ENCODE peak calls at places on chromosome 19, in eight cellular contexts. R is IMR-90, P is H9, G is kidney, S is heart left ventricle, F is body of pancreas, T is astrocyte, N is thoracic aorta. Z is an unnamed sample. For H3K9me3 and H3K4me1, the result is how much of the 10 kb centered on the place peaks cover.

GRCh38 chr19:33134571-33135041 is 2.7 kb downstream of the WDR88 start:
- DNase-seq in R (no peak), T (no peak), F (no peak), G (peak), N (no peak), P (peak), S (no peak), Z (no peak)

GRCh38 chr19:47507031-47507430 is 7.8 kb downstream of the NAPA start:
- DNase-seq in P (no peak), R (no peak), T (no peak), S (peak), N (no peak), F (peak), G (no peak), Z (no peak)

GRCh38 chr19:7337380-7338194 is 11.2 kb upstream of the ARHGEF18 start:
- DNase-seq in N (no peak), G (no peak), S (no peak), T (no peak), R (no peak), P (no peak), F (peak), Z (peak)

GRCh38 chr19:38270587-38271167 is 6.3 kb downstream of the SPINT2 start:
- DNase-seq in P (no peak), F (no peak), T (peak), R (peak), G (no peak), S (no peak), N (no peak), Z (no peak)

GRCh38 chr19:3183721-3184641 is 1.7 kb upstream of the NCLN start:
- DNase-seq in N (no peak), R (no peak), T (no peak), G (no peak), P (no peak), S (no peak), F (no peak), Z (no peak)

GRCh38 chr19:50401505-50402450 is 17.0 kb upstream of the SPIB start:
- DNase-seq in S (peak), P (peak), R (no peak), N (no peak), G (no peak), T (no peak), F (no peak), Z (no peak)

GRCh38 chr19:31270897-31271568 is 78.2 kb downstream of the TSHZ3 start:
- DNase-seq in F (no peak), G (peak), T (peak), S (no peak), N (no peak), R (peak), P (no peak), Z (peak)

GRCh38 chr19:7515091-7515470 is 822 bp upstream of the ZNF358 start:
- DNase-seq in F (no peak), T (no peak), G (no peak), R (peak), N (peak), P (no peak), S (peak), Z (peak)

GRCh38 chr19:53091413-53091812 is 11.8 kb downstream of the ZNF160 start:
- DNase-seq in N (no peak), S (no peak), R (no peak), G (no peak), P (peak), F (no peak), T (no peak), Z (no peak)

GRCh38 chr19:38267780-38268430 is 3.5 kb downstream of the SPINT2 start:
- DNase-seq in R (no peak), P (no peak), T (no peak), S (no peak), G (no peak), F (peak), N (no peak), Z (no peak)

GRCh38 chr19:45467456-45468158 is at the start of gene FOSB:
- DNase-seq in S (peak), R (peak), T (peak), N (peak), P (peak), G (peak), F (peak), Z (peak)

GRCh38 chr19:5960005-5961001 is 17.6 kb downstream of the RANBP3 start:
- DNase-seq in R (no peak), N (no peak), T (no peak), S (peak), P (no peak), F (peak), G (peak), Z (peak)

GRCh38 chr19:1441022-1441426 is 2.8 kb downstream of the RPS15 start:
- DNase-seq in F (no peak), R (no peak), P (no peak), S (no peak), G (no peak), N (no peak), T (no peak), Z (no peak)

GRCh38 chr19:50465986-50466771 is 10.1 kb upstream of the EMC10 start:
- DNase-seq in T (no peak), R (no peak), P (peak), G (peak), N (no peak), F (peak), S (peak), Z (peak)

GRCh38 chr19:33779849-33780248 is 16.8 kb upstream of the KCTD15 start:
- DNase-seq in G (no peak), S (no peak), F (no peak), R (no peak), P (no peak), T (no peak), N (no peak), Z (no peak)

GRCh38 chr19:676343-677105 is at the start of gene FSTL3:
- DNase-seq in R (no peak), T (no peak), S (no peak), N (no peak), P (no peak), F (no peak), G (peak), Z (peak)

GRCh38 chr19:34484328-34484727 is 2.8 kb downstream of the WTIP start:
- DNase-seq in P (no peak), R (no peak), T (no peak), N (no peak), F (no peak), S (peak), G (no peak), Z (no peak)

GRCh38 chr19:15551183-15552004 is 43.1 kb downstream of the CYP4F22 start:
- DNase-seq in N (no peak), S (peak), P (peak), R (no peak), T (no peak), F (peak), G (peak), Z (peak)

GRCh38 chr19:17947815-17948473 is 15.1 kb downstream of the CCDC124 start:
- DNase-seq in P (peak), F (peak), G (peak), N (peak), R (peak), T (peak), S (peak), Z (peak)

GRCh38 chr19:7730286-7731217 is 1.4 kb downstream of the CLEC4G start:
- DNase-seq in N (no peak), G (peak), F (no peak), P (no peak), T (no peak), R (no peak), S (no peak), Z (no peak)

GRCh38 chr19:45564131-45564780 is 20.3 kb downstream of the OPA3 start:
- DNase-seq in R (no peak), S (no peak), N (no peak), T (no peak), P (peak), F (no peak), G (no peak), Z (no peak)

GRCh38 chr19:46326608-46327007 is 20.3 kb upstream of the PPP5C start:
- DNase-seq in N (no peak), S (no peak), P (no peak), R (no peak), F (no peak), G (no peak), T (no peak), Z (no peak)

GRCh38 chr19:48342414-48342738 is 17.0 kb downstream of the EMP3 start:
- DNase-seq in T (no peak), S (no peak), G (no peak), N (no peak), R (no peak), F (no peak), P (no peak), Z (no peak)

GRCh38 chr19:7673995-7674667 is 2.8 kb upstream of the MCEMP1 start:
- DNase-seq in S (peak), P (peak), F (peak), G (no peak), T (peak), N (no peak), R (peak), Z (peak)

GRCh38 chr19:46466536-46467199 is 4.7 kb downstream of the PNMA8A start:
- DNase-seq in T (peak), P (no peak), F (no peak), G (peak), S (peak), N (no peak), R (peak), Z (no peak)

GRCh38 chr19:1813197-1813836 is 1.2 kb upstream of the ATP8B3 start:
- DNase-seq in S (no peak), N (no peak), P (no peak), G (no peak), T (no peak), F (no peak), R (no peak), Z (peak)

GRCh38 chr19:45344621-45345505 is 4.3 kb downstream of the KLC3 start:
- DNase-seq in T (no peak), F (no peak), N (no peak), S (no peak), P (no peak), G (no peak), R (no peak), Z (no peak)

GRCh38 chr19:33686246-33686645 is 64.5 kb downstream of the CHST8 start:
- DNase-seq in S (no peak), R (no peak), N (no peak), P (no peak), F (no peak), T (no peak), G (no peak), Z (no peak)

GRCh38 chr19:10551698-10552301 is 8.1 kb downstream of the ATG4D start:
- DNase-seq in F (peak), N (no peak), P (peak), T (no peak), G (no peak), S (no peak), R (no peak), Z (no peak)

GRCh38 chr19:6740589-6741348 is 1.3 kb downstream of the TRIP10 start:
- DNase-seq in P (peak), R (peak), G (peak), F (peak), N (no peak), T (no peak), S (peak), Z (peak)

GRCh38 chr19:4730740-4731171 is 7.1 kb upstream of the DPP9 start:
- DNase-seq in F (no peak), P (peak), G (no peak), R (no peak), S (no peak), T (no peak), N (no peak), Z (peak)

GRCh38 chr19:49470615-49470978 is 3.4 kb upstream of the FLT3LG start:
- DNase-seq in R (no peak), T (no peak), F (no peak), N (no peak), P (no peak), S (no peak), G (no peak), Z (no peak)

GRCh38 chr19:8206147-8207087 is 2.8 kb upstream of the CERS4 start:
- DNase-seq in P (peak), R (no peak), F (peak), T (no peak), S (no peak), N (no peak), G (no peak), Z (no peak)

GRCh38 chr19:4557971-4558941 is 1.2 kb downstream of the SEMA6B start:
- DNase-seq in T (no peak), R (no peak), N (no peak), F (no peak), G (no peak), P (peak), S (no peak), Z (peak)

GRCh38 chr19:44729516-44730033 is 18.9 kb upstream of the BCL3 start:
- DNase-seq in R (no peak), P (no peak), S (no peak), T (no peak), F (no peak), G (no peak), N (no peak), Z (no peak)

GRCh38 chr19:13430790-13431582 is 75.3 kb downstream of the CACNA1A start:
- DNase-seq in N (no peak), F (peak), S (peak), T (peak), R (peak), G (no peak), P (peak), Z (peak)

GRCh38 chr19:679418-680286 is 3.5 kb downstream of the FSTL3 start:
- DNase-seq in N (no peak), R (peak), G (peak), F (peak), T (peak), S (peak), P (peak), Z (peak)

GRCh38 chr19:55912916-55913315 is 19.2 kb downstream of the NLRP13 start:
- DNase-seq in T (no peak), P (no peak), R (no peak), G (no peak), N (no peak), F (no peak), S (no peak), Z (no peak)

GRCh38 chr19:55907286-55907685 is 24.9 kb downstream of the NLRP13 start:
- DNase-seq in G (no peak), T (no peak), P (no peak), N (no peak), F (no peak), S (no peak), R (no peak), Z (no peak)

GRCh38 chr19:55907746-55908145 is 24.4 kb downstream of the NLRP13 start:
- DNase-seq in N (no peak), T (no peak), R (no peak), G (no peak), F (no peak), S (no peak), P (no peak), Z (no peak)

GRCh38 chr19:55913643-55914268 is 18.4 kb downstream of the NLRP13 start:
- DNase-seq in S (no peak), T (no peak), R (no peak), F (no peak), N (no peak), P (no peak), G (no peak), Z (no peak)

GRCh38 chr19:55909801-55910200 is 22.3 kb downstream of the NLRP13 start:
- DNase-seq in N (no peak), G (no peak), S (no peak), F (no peak), T (no peak), R (no peak), P (no peak), Z (no peak)
- H3K9me3 ChIP-seq in N (under half), G (under half), S (under half), F (under half), T (under half), R (under half), P (half or more), Z (under half)

GRCh38 chr19:14544047-14544446 is 14.7 kb downstream of the TECR start:
- DNase-seq in R (no peak), P (no peak), N (no peak), S (no peak), F (no peak), T (no peak), G (no peak), Z (no peak)
- H3K4me1 ChIP-seq in R (under half), P (under half), N (under half), S (under half), F (under half), T (under half), G (under half), Z (under half)

GRCh38 chr19:29976151-29976943 is 34.3 kb downstream of the URI1 start:
- DNase-seq in G (peak), N (no peak), S (no peak), F (no peak), P (no peak), T (no peak), R (no peak), Z (no peak)
- TF ChIP-seq CTCF in G (no peak), N (no peak), S (no peak), F (no peak), P (no peak), T (no peak), R (no peak), Z (no peak)

GRCh38 chr19:41001243-41001971 is 10.3 kb downstream of the CYP2B6 start:
- DNase-seq in F (no peak), G (no peak), P (no peak), S (no peak), T (no peak), N (no peak), R (no peak), Z (no peak)

GRCh38 chr19:40995355-40995754 is 4.3 kb downstream of the CYP2B6 start:
- DNase-seq in R (no peak), P (no peak), G (no peak), F (no peak), N (no peak), S (no peak), T (no peak), Z (no peak)

DNA sequence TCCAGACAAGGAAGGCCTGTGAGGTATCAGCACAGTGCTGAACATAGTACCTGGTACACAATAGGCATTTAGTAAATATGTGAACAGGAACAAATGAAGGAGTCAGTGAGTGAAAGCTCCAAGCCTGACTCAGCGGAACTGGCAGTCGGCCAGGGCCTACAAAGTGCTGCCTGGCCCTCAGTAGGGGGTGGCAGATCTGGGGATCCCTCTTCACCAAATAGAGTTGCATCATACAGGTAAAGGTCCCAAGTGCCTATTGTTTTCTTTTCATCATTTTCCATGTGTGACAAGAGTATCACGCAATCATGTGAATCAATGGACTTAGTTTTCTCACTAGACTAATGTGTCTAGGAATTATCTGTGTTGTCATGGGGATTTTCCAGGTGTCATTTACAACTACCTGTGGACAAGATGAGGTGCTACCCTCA is 9.2 kb downstream of the CYP2B6 start:
- DNase-seq in S (no peak), T (no peak), R (no peak), P (no peak), F (peak), G (no peak), N (no peak), Z (peak)
- H3K9me3 ChIP-seq in S (under half), T (under half), R (under half), P (under half), F (under half), G (under half), N (under half), Z (under half)

GRCh38 chr19:16659464-16659831 is 496 bp downstream of the SMIM7 start:
- DNase-seq in S (no peak), N (no peak), T (no peak), F (no peak), G (no peak), P (no peak), R (no peak), Z (no peak)
- H3K4me1 ChIP-seq in S (under half), N (under half), T (under half), F (under half), G (under half), P (under half), R (under half), Z (under half)

Z was measured in mucosa of descending colon.